ENCODE peak calls at places on chromosomes 2 and 18, in six cellular contexts. B, H, G, P, N and V are unnamed samples.

GRCh38 chr2:237594514-237594871 is 4.0 kb upstream of the RAB17 start:
- DNase-seq in B (no peak), H (peak), G (no peak), P (no peak), N (no peak), V (no peak)

GRCh38 chr18:48540329-48541025 is 1.6 kb downstream of the CTIF start:
- DNase-seq in B (peak), H (peak), G (peak), P (peak), N (peak), V (peak)

GRCh38 chr2:117718048-117718447 is 96.4 kb upstream of the DDX18 start:
- DNase-seq in B (no peak), H (no peak), G (no peak), P (no peak), N (no peak), V (no peak)

GRCh38 chr2:126766295-126766694 is 110.3 kb downstream of the GYPC start:
- DNase-seq in B (no peak), H (no peak), G (no peak), P (no peak), N (no peak), V (no peak)

GRCh38 chr2:77054938-77055337 is 467.2 kb downstream of the LRRTM4 start:
- DNase-seq in B (no peak), H (no peak), G (peak), P (no peak), N (peak), V (no peak)

GRCh38 chr2:219045937-219046550 is 4.7 kb upstream of the CFAP65 start:
- DNase-seq in B (no peak), H (peak), G (peak), P (peak), N (peak), V (no peak)

GRCh38 chr2:55011741-55012574 is 38.3 kb downstream of the RTN4 start:
- DNase-seq in B (no peak), H (no peak), G (no peak), P (no peak), N (no peak), V (no peak)

GRCh38 chr2:127570282-127571250 is 35.1 kb downstream of the MYO7B start:
- DNase-seq in B (peak), H (peak), G (no peak), P (no peak), N (no peak), V (no peak)

GRCh38 chr2:182941121-182941713 is 74.8 kb upstream of the FRZB start:
- DNase-seq in B (no peak), H (no peak), G (no peak), P (no peak), N (no peak), V (no peak)

GRCh38 chr18:3799515-3799914 is 349.5 kb downstream of the TGIF1 start:
- DNase-seq in B (no peak), H (peak), G (no peak), P (no peak), N (peak), V (no peak)

GRCh38 chr18:40529478-40529877 is 1425.6 kb upstream of the PIK3C3 start:
- DNase-seq in B (no peak), H (peak), G (peak), P (no peak), N (no peak), V (no peak)
- TF ChIP-seq CTCF in B (no peak), H (peak), G (peak), P (no peak), N (peak), V (peak)

DNA sequence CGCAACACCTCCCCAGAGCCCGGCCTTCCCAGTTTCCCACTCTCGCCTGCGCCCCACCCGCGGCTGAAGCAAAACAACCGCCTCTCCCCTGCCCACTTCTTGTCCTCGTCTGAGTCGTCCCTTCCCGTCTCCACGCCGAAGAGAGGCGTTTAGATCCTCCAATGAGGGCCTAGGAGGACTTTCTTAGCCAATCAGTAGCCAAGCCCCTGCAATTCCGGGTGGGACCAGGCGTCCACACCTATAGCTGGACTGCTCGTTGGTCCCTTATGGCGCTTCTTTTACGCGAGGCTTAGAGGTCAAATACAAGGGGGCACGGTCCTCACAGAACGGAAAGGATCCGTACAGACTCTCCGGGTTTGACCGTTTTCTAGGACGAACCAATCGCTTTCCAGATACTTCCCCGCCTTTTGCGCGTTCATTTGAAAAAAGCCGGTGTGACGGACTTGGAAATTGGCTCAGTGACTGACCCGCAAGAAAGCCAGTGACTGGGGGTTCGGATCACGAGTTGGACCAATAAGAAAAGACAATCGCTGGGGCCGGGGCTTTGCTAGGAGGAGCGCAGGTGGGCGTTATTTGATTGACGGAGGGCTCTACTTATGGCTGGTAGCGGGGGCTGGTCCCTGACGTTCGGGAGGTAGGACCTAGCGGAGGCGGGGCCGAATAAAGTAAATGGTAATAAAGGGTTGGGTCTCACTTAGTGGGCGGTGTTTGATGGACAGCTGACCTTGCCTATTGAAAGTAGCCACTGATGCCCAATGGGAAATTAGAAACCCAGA is 579 bp upstream of the PPM1B start:
- DNase-seq in B (peak), H (peak), G (peak), P (peak), N (peak), V (peak)
- TF ChIP-seq CTCF in B (no peak), H (no peak), G (no peak), P (no peak), N (no peak), V (no peak)

GRCh38 chr2:230925879-230926765 is 1.1 kb upstream of the GPR55 start:
- DNase-seq in B (no peak), H (no peak), G (no peak), P (peak), N (no peak), V (no peak)
- TF ChIP-seq CTCF in B (no peak), H (no peak), G (no peak), P (no peak), N (peak), V (no peak)

GRCh38 chr18:7730682-7731081 is 163.6 kb downstream of the PTPRM start:
- DNase-seq in B (no peak), H (no peak), G (no peak), P (no peak), N (no peak), V (no peak)

GRCh38 chr18:7737483-7737882 is 170.4 kb downstream of the PTPRM start:
- DNase-seq in B (no peak), H (no peak), G (no peak), P (no peak), N (no peak), V (no peak)

GRCh38 chr18:7735606-7736175 is 168.6 kb downstream of the PTPRM start:
- DNase-seq in B (no peak), H (no peak), G (no peak), P (no peak), N (no peak), V (no peak)

GRCh38 chr18:7733642-7734041 is 166.5 kb downstream of the PTPRM start:
- DNase-seq in B (no peak), H (peak), G (peak), P (no peak), N (no peak), V (no peak)

GRCh38 chr18:7735194-7735593 is 168.1 kb downstream of the PTPRM start:
- DNase-seq in B (no peak), H (no peak), G (no peak), P (no peak), N (no peak), V (no peak)
- TF ChIP-seq CTCF in B (peak), H (no peak), G (peak), P (no peak), N (peak), V (no peak)